ENCODE peak calls at places on chromosomes 11 and 22, in six cellular contexts. One of them, this sample, is unnamed.

GRCh38 chr22:37171662-37172061 is 16.4 kb downstream of the C1QTNF6 start:
- DNase-seq in AG10803: no peak
- DNase-seq in HCT116: no peak
- DNase-seq in dorsolateral prefrontal cortex: no peak
- DNase-seq in body of pancreas: no peak
- DNase-seq in A549: no peak
- DNase-seq in this sample: no peak

GRCh38 chr11:106087815-106088435 is 10.5 kb downstream of the AASDHPPT start:
- DNase-seq in dorsolateral prefrontal cortex: peak; percentile 72
- DNase-seq in HCT116: peak; percentile 33
- DNase-seq in body of pancreas: peak; percentile 61
- DNase-seq in A549: no peak
- DNase-seq in AG10803: peak; percentile 54
- DNase-seq in this sample: peak; percentile 38

GRCh38 chr22:32622004-32622761 is 147.6 kb downstream of the FBXO7 start:
- DNase-seq in AG10803: peak; percentile 96
- DNase-seq in HCT116: no peak
- DNase-seq in dorsolateral prefrontal cortex: no peak
- DNase-seq in body of pancreas: no peak
- DNase-seq in A549: no peak
- DNase-seq in this sample: peak; percentile 78

GRCh38 chr11:134645576-134645975 is 233.5 kb upstream of the B3GAT1 start:
- DNase-seq in A549: no peak
- DNase-seq in dorsolateral prefrontal cortex: no peak
- DNase-seq in HCT116: no peak
- DNase-seq in body of pancreas: no peak
- DNase-seq in AG10803: no peak
- DNase-seq in this sample: no peak

GRCh38 chr22:40721266-40721665 is 42.0 kb downstream of the MCHR1 start:
- DNase-seq in dorsolateral prefrontal cortex: no peak
- DNase-seq in HCT116: no peak
- DNase-seq in AG10803: peak; percentile 27
- DNase-seq in body of pancreas: no peak
- DNase-seq in A549: no peak
- DNase-seq in this sample: peak; percentile 59

GRCh38 chr22:38415561-38416321 is 39.3 kb downstream of the KCNJ4 start:
- DNase-seq in AG10803: no peak
- DNase-seq in body of pancreas: no peak
- DNase-seq in dorsolateral prefrontal cortex: no peak
- DNase-seq in HCT116: no peak
- DNase-seq in A549: no peak
- DNase-seq in this sample: no peak

GRCh38 chr11:133898031-133898769 is 52.9 kb upstream of the SPATA19 start:
- DNase-seq in dorsolateral prefrontal cortex: no peak
- DNase-seq in A549: no peak
- DNase-seq in AG10803: no peak
- DNase-seq in HCT116: no peak
- DNase-seq in body of pancreas: no peak
- DNase-seq in this sample: no peak

GRCh38 chr22:40975346-40975745 is 24.2 kb downstream of the RBX1 start:
- DNase-seq in HCT116: no peak
- DNase-seq in A549: no peak
- DNase-seq in body of pancreas: no peak
- DNase-seq in AG10803: peak; percentile 70
- DNase-seq in dorsolateral prefrontal cortex: no peak
- DNase-seq in this sample: peak; percentile 18

GRCh38 chr22:21964918-21965484 is 12.4 kb upstream of the PPM1F start:
- DNase-seq in A549: no peak
- DNase-seq in AG10803: no peak
- DNase-seq in HCT116: no peak
- DNase-seq in body of pancreas: no peak
- DNase-seq in dorsolateral prefrontal cortex: no peak
- DNase-seq in this sample: no peak

GRCh38 chr11:42770444-42771065 is 541.2 kb upstream of the API5 start:
- DNase-seq in AG10803: peak; percentile 26
- DNase-seq in HCT116: no peak
- DNase-seq in dorsolateral prefrontal cortex: peak; percentile 59
- DNase-seq in A549: no peak
- DNase-seq in body of pancreas: peak; percentile 12
- DNase-seq in this sample: no peak

GRCh38 chr11:85740464-85741400 is 54.7 kb upstream of the CCDC89 start:
- DNase-seq in A549: no peak
- DNase-seq in dorsolateral prefrontal cortex: no peak
- DNase-seq in body of pancreas: no peak
- DNase-seq in AG10803: no peak
- DNase-seq in HCT116: no peak
- DNase-seq in this sample: peak; percentile 37

GRCh38 chr22:24285245-24285644 is 14.6 kb downstream of the SPECC1L start:
- DNase-seq in dorsolateral prefrontal cortex: no peak
- DNase-seq in HCT116: peak; percentile 22
- DNase-seq in AG10803: peak; percentile 61
- DNase-seq in A549: no peak
- DNase-seq in body of pancreas: no peak
- DNase-seq in this sample: peak; percentile 42

GRCh38 chr11:111452146-111452545 is 60.0 kb downstream of the BTG4 start:
- DNase-seq in AG10803: peak; percentile 36
- DNase-seq in dorsolateral prefrontal cortex: no peak
- DNase-seq in HCT116: no peak
- DNase-seq in A549: no peak
- DNase-seq in body of pancreas: no peak
- DNase-seq in this sample: peak; percentile 59

GRCh38 chr11:17525570-17525969 is 18.6 kb downstream of the USH1C start:
- DNase-seq in HCT116: no peak
- DNase-seq in A549: no peak
- DNase-seq in body of pancreas: no peak
- DNase-seq in dorsolateral prefrontal cortex: no peak
- DNase-seq in AG10803: no peak
- DNase-seq in this sample: no peak

GRCh38 chr11:111675891-111676290 is 73.6 kb downstream of the SIK2 start:
- DNase-seq in AG10803: no peak
- DNase-seq in HCT116: no peak
- DNase-seq in dorsolateral prefrontal cortex: no peak
- DNase-seq in body of pancreas: no peak
- DNase-seq in A549: no peak
- DNase-seq in this sample: no peak

GRCh38 chr11:47106839-47107520 is 69.7 kb downstream of the ARFGAP2 start:
- DNase-seq in HCT116: no peak
- DNase-seq in AG10803: no peak
- DNase-seq in body of pancreas: no peak
- DNase-seq in A549: no peak
- DNase-seq in dorsolateral prefrontal cortex: peak; percentile 68
- DNase-seq in this sample: no peak

GRCh38 chr22:43411040-43411919 is 534 bp upstream of the MPPED1 start:
- DNase-seq in A549: no peak
- DNase-seq in dorsolateral prefrontal cortex: no peak
- DNase-seq in HCT116: no peak
- DNase-seq in body of pancreas: no peak
- DNase-seq in AG10803: no peak
- DNase-seq in this sample: no peak

GRCh38 chr11:8808226-8808585 is 102.8 kb upstream of the AKIP1 start:
- DNase-seq in dorsolateral prefrontal cortex: no peak
- DNase-seq in HCT116: no peak
- DNase-seq in body of pancreas: no peak
- DNase-seq in A549: no peak
- DNase-seq in AG10803: no peak
- DNase-seq in this sample: no peak
- H3K4me3 ChIP-seq in dorsolateral prefrontal cortex: peak overlapping the region; percentile 77
- H3K4me3 ChIP-seq in HCT116: no peak overlapping the region
- H3K4me3 ChIP-seq in body of pancreas: no peak overlapping the region
- H3K4me3 ChIP-seq in A549: no peak overlapping the region
- H3K4me3 ChIP-seq in AG10803: peak overlapping the region; percentile 89
- H3K4me3 ChIP-seq in this sample: peak overlapping the region; percentile 55

DNA sequence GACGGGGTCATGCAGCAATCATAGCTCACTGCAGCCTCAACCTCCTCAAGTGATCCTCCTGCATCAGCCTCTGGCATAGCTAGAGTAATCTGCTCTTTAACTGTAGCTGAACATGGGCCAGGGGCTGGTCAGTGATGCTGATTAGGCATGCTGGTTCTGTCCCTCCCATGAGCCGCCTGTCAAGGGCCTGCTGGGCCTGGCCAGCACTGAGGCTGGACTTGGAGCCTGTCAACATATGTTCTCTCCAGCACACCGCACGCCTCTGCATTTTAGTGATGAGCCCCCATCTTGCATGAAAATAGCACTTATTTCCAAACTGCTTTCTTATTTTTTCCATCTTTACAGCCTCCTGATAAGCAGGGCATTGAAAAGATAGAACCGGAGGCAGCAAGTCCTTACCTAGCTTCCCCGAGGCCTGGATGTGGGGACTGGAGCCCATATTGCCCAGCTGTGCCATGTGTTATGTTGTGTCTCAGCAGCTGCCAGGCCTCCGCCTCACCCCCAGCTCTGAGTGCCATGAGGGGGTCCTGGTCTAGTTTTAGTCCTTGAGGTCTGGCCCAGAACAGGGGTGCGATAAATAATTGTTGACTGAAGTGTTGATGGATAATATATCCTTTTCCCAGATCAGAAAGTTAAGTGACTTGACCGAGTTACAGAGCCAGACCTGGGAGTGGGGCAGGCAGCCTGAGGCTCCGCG is 80.0 kb downstream of the CTTN start:
- DNase-seq in HCT116: no peak
- DNase-seq in A549: no peak
- DNase-seq in dorsolateral prefrontal cortex: no peak
- DNase-seq in AG10803: no peak
- DNase-seq in body of pancreas: no peak
- DNase-seq in this sample: no peak
- TF ChIP-seq CTCF in HCT116: no peak
- TF ChIP-seq CTCF in A549: no peak
- TF ChIP-seq CTCF in dorsolateral prefrontal cortex: no peak
- TF ChIP-seq CTCF in AG10803: no peak
- TF ChIP-seq CTCF in body of pancreas: no peak
- TF ChIP-seq CTCF in this sample: no peak

GRCh38 chr11:10377182-10377581 is 72.3 kb downstream of the ADM start:
- DNase-seq in dorsolateral prefrontal cortex: no peak
- DNase-seq in body of pancreas: no peak
- DNase-seq in AG10803: no peak
- DNase-seq in A549: no peak
- DNase-seq in HCT116: no peak
- DNase-seq in this sample: no peak

GRCh38 chr11:10374386-10374785 is 69.5 kb downstream of the ADM start:
- DNase-seq in AG10803: no peak
- DNase-seq in body of pancreas: no peak
- DNase-seq in HCT116: no peak
- DNase-seq in dorsolateral prefrontal cortex: no peak
- DNase-seq in A549: no peak
- DNase-seq in this sample: no peak

GRCh38 chr11:10375280-10376048 is 70.6 kb downstream of the ADM start:
- DNase-seq in body of pancreas: no peak
- DNase-seq in dorsolateral prefrontal cortex: no peak
- DNase-seq in HCT116: no peak
- DNase-seq in A549: no peak
- DNase-seq in AG10803: peak; percentile 98
- DNase-seq in this sample: peak; percentile 84

GRCh38 chr11:10373929-10374328 is 69.1 kb downstream of the ADM start:
- DNase-seq in AG10803: no peak
- DNase-seq in A549: no peak
- DNase-seq in HCT116: no peak
- DNase-seq in dorsolateral prefrontal cortex: no peak
- DNase-seq in body of pancreas: no peak
- DNase-seq in this sample: no peak

DNA sequence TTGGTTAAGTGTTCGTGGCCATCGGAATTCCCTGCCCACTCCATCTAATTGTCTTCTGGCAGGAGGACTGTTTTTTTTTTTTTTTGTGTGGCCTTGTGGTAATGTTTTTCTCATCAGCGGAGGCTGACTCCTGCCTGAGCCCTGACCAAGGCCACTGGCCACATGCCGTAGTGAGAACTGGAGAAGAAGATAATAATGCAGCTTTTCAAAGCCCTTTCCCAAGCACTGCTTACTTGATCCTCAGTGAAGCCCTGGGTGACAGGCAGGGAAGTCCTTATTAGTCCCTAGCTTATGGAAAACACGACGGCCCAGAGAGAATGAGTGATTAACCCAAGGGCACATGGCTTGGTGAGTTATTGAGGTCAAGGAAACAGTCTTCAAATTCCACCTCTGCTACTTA is 71.2 kb downstream of the ADM start:
- DNase-seq in HCT116: no peak
- DNase-seq in body of pancreas: no peak
- DNase-seq in AG10803: peak; percentile 40
- DNase-seq in A549: no peak
- DNase-seq in dorsolateral prefrontal cortex: no peak
- DNase-seq in this sample: no peak
- H3K4me3 ChIP-seq in HCT116: no peak overlapping the region
- H3K4me3 ChIP-seq in body of pancreas: no peak overlapping the region
- H3K4me3 ChIP-seq in AG10803: no peak overlapping the region
- H3K4me3 ChIP-seq in A549: no peak overlapping the region
- H3K4me3 ChIP-seq in dorsolateral prefrontal cortex: no peak overlapping the region
- H3K4me3 ChIP-seq in this sample: no peak overlapping the region

GRCh38 chr11:130234315-130234714 is 74.7 kb downstream of the ST14 start:
- DNase-seq in AG10803: no peak
- DNase-seq in dorsolateral prefrontal cortex: no peak
- DNase-seq in body of pancreas: no peak
- DNase-seq in A549: no peak
- DNase-seq in HCT116: no peak
- DNase-seq in this sample: no peak
- TF ChIP-seq CTCF in AG10803: no peak
- TF ChIP-seq CTCF in dorsolateral prefrontal cortex: no peak
- TF ChIP-seq CTCF in body of pancreas: no peak
- TF ChIP-seq CTCF in A549: no peak
- TF ChIP-seq CTCF in HCT116: no peak
- TF ChIP-seq CTCF in this sample: no peak

DNA sequence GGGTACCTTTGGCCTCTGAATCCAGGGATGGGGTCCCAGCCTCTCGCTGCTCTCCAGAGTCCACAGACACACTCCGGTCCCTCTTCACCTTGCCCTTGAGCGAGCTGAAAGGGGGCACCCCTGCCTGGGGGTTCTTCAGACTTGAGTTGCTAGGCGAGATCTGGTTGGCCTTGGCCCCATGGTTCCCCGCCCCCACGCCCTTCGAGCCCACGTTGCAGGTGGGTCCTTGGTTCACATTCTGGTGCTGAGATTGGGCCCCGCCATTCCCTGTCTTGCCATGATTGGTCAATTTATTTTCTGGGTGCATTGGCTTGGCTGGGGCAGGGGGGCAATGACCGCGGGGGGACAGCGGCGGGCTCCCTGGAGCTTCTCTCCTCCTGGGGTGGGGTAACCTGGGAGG is 17.5 kb downstream of the BCL9L start:
- DNase-seq in body of pancreas: no peak
- DNase-seq in AG10803: no peak
- DNase-seq in dorsolateral prefrontal cortex: no peak
- DNase-seq in A549: no peak
- DNase-seq in HCT116: no peak
- DNase-seq in this sample: no peak
- H3K4me3 ChIP-seq in body of pancreas: no peak overlapping the region
- H3K4me3 ChIP-seq in AG10803: peak overlapping the region; percentile 65
- H3K4me3 ChIP-seq in dorsolateral prefrontal cortex: no peak overlapping the region
- H3K4me3 ChIP-seq in A549: peak overlapping the region; percentile 52
- H3K4me3 ChIP-seq in HCT116: no peak overlapping the region
- H3K4me3 ChIP-seq in this sample: peak overlapping the region; percentile 41